ENCODE peak calls at places on chromosomes 11 and 22, in eight cellular contexts. V, C, B, M, I, H, R and X are unnamed samples.

GRCh38 chr11:44351006-44351660 is 41.2 kb upstream of the ALX4 start:
- DNase-seq in M (no peak), I (no peak), H (no peak), R (no peak), V (no peak), B (no peak), C (no peak), X (no peak)

GRCh38 chr22:46169628-46170027 is 19.3 kb downstream of the PPARA start:
- DNase-seq in R (no peak), I (no peak), B (no peak), V (no peak), H (no peak), M (no peak), C (no peak), X (no peak)

GRCh38 chr11:72721689-72722049 is 30.5 kb downstream of the ARAP1 start:
- DNase-seq in M (no peak), R (no peak), I (no peak), B (no peak), H (no peak), C (no peak), V (peak; percentile 12), X (peak; percentile 38)

GRCh38 chr11:126139541-126140091 is 71.8 kb downstream of the RPUSD4 start:
- DNase-seq in I (no peak), B (no peak), V (no peak), R (no peak), M (no peak), C (peak; percentile 94), H (no peak), X (peak; percentile 72)

GRCh38 chr11:60768202-60768601 is 11.5 kb downstream of the MS4A15 start:
- DNase-seq in C (no peak), M (no peak), H (no peak), I (no peak), V (no peak), R (no peak), B (no peak), X (no peak)

GRCh38 chr11:87719311-87720073 is 455.8 kb downstream of the RAB38 start:
- DNase-seq in M (no peak), B (no peak), V (no peak), H (no peak), R (no peak), C (no peak), I (no peak), X (no peak)

GRCh38 chr11:55172734-55173415 is 89.1 kb upstream of the TRIM48 start:
- DNase-seq in B (peak; percentile 6), V (no peak), I (no peak), R (no peak), C (no peak), H (no peak), M (no peak), X (no peak)

GRCh38 chr22:36386900-36387663 is 685 bp downstream of the MYH9 start:
- DNase-seq in M (no peak), R (no peak), B (no peak), C (no peak), V (no peak), H (peak; percentile 45), I (peak; percentile 78), X (no peak)

GRCh38 chr11:18669629-18670162 is 28.9 kb upstream of the TMEM86A start:
- DNase-seq in C (no peak), I (peak; percentile 10), B (peak; percentile 14), V (no peak), R (no peak), M (no peak), H (no peak), X (no peak)

GRCh38 chr11:128877726-128878125 is 10.6 kb upstream of the KCNJ1 start:
- DNase-seq in H (no peak), R (no peak), V (no peak), M (no peak), C (no peak), I (no peak), B (no peak), X (no peak)

GRCh38 chr11:27497284-27497866 is 9.2 kb downstream of the LIN7C start:
- DNase-seq in V (no peak), C (peak; percentile 65), I (peak; percentile 21), H (no peak), B (no peak), M (no peak), R (peak; percentile 19), X (peak; percentile 44)

GRCh38 chr11:120011836-120012235 is 126.1 kb downstream of the TRIM29 start:
- DNase-seq in M (no peak), B (no peak), H (no peak), I (no peak), R (no peak), C (no peak), V (no peak), X (no peak)

GRCh38 chr11:23013509-23013908 is 153.2 kb upstream of the CCDC179 start:
- DNase-seq in I (no peak), H (no peak), M (no peak), B (no peak), C (no peak), R (no peak), V (no peak), X (no peak)

GRCh38 chr11:2681408-2682145 is 18.2 kb downstream of the KCNQ1OT1 start:
- DNase-seq in R (no peak), H (no peak), C (no peak), V (no peak), B (peak; percentile 11), M (no peak), I (no peak), X (no peak)

GRCh38 chr11:17277024-17277584 is 565 bp downstream of the NUCB2 start:
- DNase-seq in M (no peak), I (no peak), V (no peak), C (peak; percentile 65), H (peak; percentile 11), R (peak; percentile 58), B (no peak), X (peak; percentile 61)

GRCh38 chr11:114625294-114625693 is 29.7 kb upstream of the NXPE4 start:
- DNase-seq in M (no peak), H (no peak), C (no peak), B (no peak), I (no peak), R (no peak), V (no peak), X (no peak)

GRCh38 chr11:87428266-87428665 is 390.5 kb downstream of the TMEM135 start:
- DNase-seq in C (no peak), M (no peak), R (peak; percentile 71), V (no peak), I (no peak), H (no peak), B (no peak), X (peak; percentile 22)

GRCh38 chr11:117188620-117189081 is 10.1 kb downstream of the SIDT2 start:
- DNase-seq in H (no peak), B (peak; percentile 40), R (no peak), V (no peak), I (peak; percentile 13), M (no peak), C (no peak), X (no peak)

GRCh38 chr11:6481924-6482275 is 599 bp downstream of the TIMM10B start:
- DNase-seq in I (no peak), V (no peak), M (no peak), B (no peak), C (no peak), R (no peak), H (no peak), X (no peak)

GRCh38 chr11:62242021-62242420 is at the start of gene SCGB1D2:
- DNase-seq in C (peak; percentile 91), V (no peak), R (no peak), H (no peak), I (peak; percentile 6), M (peak; percentile 98), B (no peak), X (no peak)

GRCh38 chr11:2208691-2209369 is 37.2 kb upstream of the TH start:
- DNase-seq in C (peak; percentile 90), H (no peak), B (peak; percentile 68), R (no peak), I (peak; percentile 72), M (peak; percentile 60), V (no peak), X (no peak)

GRCh38 chr11:13338437-13339069 is 61.0 kb downstream of the BMAL1 start:
- DNase-seq in M (no peak), I (no peak), V (no peak), R (peak; percentile 58), B (no peak), C (no peak), H (no peak), X (peak; percentile 62)

GRCh38 chr11:35514481-35514880 is 10.9 kb downstream of the PAMR1 start:
- DNase-seq in H (no peak), R (no peak), C (no peak), V (no peak), I (no peak), B (no peak), M (no peak), X (no peak)

GRCh38 chr11:75333022-75333806 is 18.2 kb downstream of the ARRB1 start:
- DNase-seq in R (no peak), H (no peak), B (no peak), M (no peak), I (no peak), C (no peak), V (no peak), X (no peak)

GRCh38 chr11:15307600-15307999 is 192.9 kb downstream of the INSC start:
- DNase-seq in M (no peak), R (no peak), I (no peak), H (no peak), C (no peak), B (no peak), V (no peak), X (no peak)

GRCh38 chr11:78351193-78351592 is 66.4 kb downstream of the GAB2 start:
- DNase-seq in H (no peak), M (peak; percentile 20), V (no peak), I (no peak), R (no peak), C (no peak), B (no peak), X (no peak)

GRCh38 chr22:46866591-46866990 is 104.1 kb downstream of the TBC1D22A start:
- DNase-seq in R (peak; percentile 82), I (no peak), V (no peak), C (no peak), B (no peak), M (no peak), H (no peak), X (peak; percentile 92)

GRCh38 chr11:58028687-58029411 is 1.9 kb upstream of the OR6Q1 start:
- DNase-seq in R (no peak), H (no peak), B (no peak), I (no peak), C (no peak), M (no peak), V (no peak), X (peak; percentile 4)